ENCODE peak calls at places on chromosomes 12 and 14, in four cellular contexts. P, C, T and U are unnamed samples. For H3K4me1, the result is how much of the 10 kb centered on the place peaks cover.

GRCh38 chr12:91222746-91223145 is 40.1 kb upstream of the DCN start:
- DNase-seq in P (no peak), C (no peak), T (no peak), U (no peak)

GRCh38 chr14:51293149-51293925 is 53.3 kb downstream of the TMX1 start:
- DNase-seq in C (no peak), P (no peak), T (peak), U (no peak)

GRCh38 chr14:31057701-31058364 is 31.7 kb upstream of the STRN3 start:
- DNase-seq in C (no peak), P (no peak), T (no peak), U (no peak)

GRCh38 chr12:70032076-70032475 is 207.0 kb downstream of the MYRFL start:
- DNase-seq in C (no peak), P (no peak), T (no peak), U (no peak)

GRCh38 chr14:92144708-92145107 is 22.9 kb downstream of the CPSF2 start:
- DNase-seq in T (no peak), C (no peak), P (no peak), U (no peak)

GRCh38 chr14:76810953-76811400 is 1.7 kb downstream of the ANGEL1 start:
- DNase-seq in T (no peak), P (no peak), C (peak), U (no peak)

GRCh38 chr12:96882862-96883261 is 24.2 kb upstream of the NEDD1 start:
- DNase-seq in P (no peak), C (no peak), T (no peak), U (no peak)

GRCh38 chr12:104588048-104588942 is 131.5 kb downstream of the CHST11 start:
- DNase-seq in T (no peak), P (no peak), C (no peak), U (no peak)

GRCh38 chr12:115199831-115200230 is 515.9 kb upstream of the TBX3 start:
- DNase-seq in T (no peak), C (no peak), P (no peak), U (no peak)

GRCh38 chr12:6735448-6736191 is 11.8 kb downstream of the COPS7A start:
- DNase-seq in T (peak), C (peak), P (no peak), U (no peak)

GRCh38 chr14:101732128-101732527 is 29.4 kb upstream of the PPP2R5C start:
- DNase-seq in T (no peak), C (no peak), P (no peak), U (no peak)

GRCh38 chr12:25459541-25459951 is 93.5 kb downstream of the LMNTD1 start:
- DNase-seq in C (no peak), T (peak), P (no peak), U (peak)

GRCh38 chr12:12267801-12268200 is 957 bp upstream of the LRP6 start:
- DNase-seq in C (peak), T (no peak), P (no peak), U (no peak)

GRCh38 chr12:49689236-49689635 is 18.0 kb downstream of the FMNL3 start:
- DNase-seq in T (no peak), P (no peak), C (no peak), U (no peak)

GRCh38 chr12:30568453-30568852 is 127.2 kb downstream of the IPO8 start:
- DNase-seq in T (no peak), P (no peak), C (no peak), U (no peak)

GRCh38 chr14:89383171-89383845 is 33.7 kb downstream of the FOXN3 start:
- DNase-seq in C (no peak), T (no peak), P (no peak), U (no peak)

GRCh38 chr12:89793946-89794345 is 85.3 kb upstream of the ATP2B1 start:
- DNase-seq in C (no peak), T (no peak), P (no peak), U (no peak)

GRCh38 chr12:50732591-50732990 is 31.3 kb upstream of the ATF1 start:
- DNase-seq in P (no peak), T (no peak), C (no peak), U (no peak)

GRCh38 chr14:51862839-51863235 is 2.4 kb downstream of the GNG2 start:
- DNase-seq in P (no peak), T (no peak), C (no peak), U (no peak)

GRCh38 chr12:99049774-99050173 is 404.7 kb downstream of the APAF1 start:
- DNase-seq in C (no peak), P (no peak), T (no peak), U (no peak)

GRCh38 chr12:27303139-27304111 is 29.2 kb upstream of the BMAL2 start:
- DNase-seq in C (no peak), T (no peak), P (no peak), U (no peak)

GRCh38 chr14:99733221-99733550 is 49.1 kb downstream of the CYP46A1 start:
- DNase-seq in P (no peak), T (no peak), C (no peak), U (no peak)
- H3K4me1 ChIP-seq in P (under half), T (half or more), C (under half), U (under half)

GRCh38 chr12:46549527-46550265 is 177.1 kb upstream of the SLC38A2 start:
- DNase-seq in P (no peak), C (no peak), T (no peak), U (no peak)
- H3K4me1 ChIP-seq in P (under half), C (under half), T (under half), U (under half)

GRCh38 chr12:124863409-124864325 is at the start of gene SCARB1:
- DNase-seq in P (peak), C (peak), T (peak), U (peak)

GRCh38 chr12:124861492-124861891 is 2.2 kb downstream of the SCARB1 start:
- DNase-seq in P (no peak), C (no peak), T (peak), U (peak)

GRCh38 chr12:124862768-124863408 is 776 bp downstream of the SCARB1 start:
- DNase-seq in P (no peak), C (no peak), T (no peak), U (no peak)

GRCh38 chr12:124864326-124864752 is 675 bp upstream of the SCARB1 start:
- DNase-seq in P (no peak), C (no peak), T (no peak), U (no peak)

GRCh38 chr12:124861898-124862676 is 1.6 kb downstream of the SCARB1 start:
- DNase-seq in P (no peak), C (no peak), T (no peak), U (peak)
- H3K4me1 ChIP-seq in P (under half), C (under half), T (under half), U (under half)

GRCh38 chr14:93898731-93899130 is 28.4 kb upstream of the FAM181A start:
- DNase-seq in P (no peak), C (no peak), T (no peak), U (no peak)
- H3K4me1 ChIP-seq in P (under half), C (under half), T (under half), U (under half)

GRCh38 chr12:5247144-5247543 is 184.8 kb upstream of the NTF3 start:
- DNase-seq in P (no peak), T (no peak), C (no peak), U (no peak)
- H3K4me1 ChIP-seq in P (under half), T (under half), C (under half), U (under half)

DNA sequence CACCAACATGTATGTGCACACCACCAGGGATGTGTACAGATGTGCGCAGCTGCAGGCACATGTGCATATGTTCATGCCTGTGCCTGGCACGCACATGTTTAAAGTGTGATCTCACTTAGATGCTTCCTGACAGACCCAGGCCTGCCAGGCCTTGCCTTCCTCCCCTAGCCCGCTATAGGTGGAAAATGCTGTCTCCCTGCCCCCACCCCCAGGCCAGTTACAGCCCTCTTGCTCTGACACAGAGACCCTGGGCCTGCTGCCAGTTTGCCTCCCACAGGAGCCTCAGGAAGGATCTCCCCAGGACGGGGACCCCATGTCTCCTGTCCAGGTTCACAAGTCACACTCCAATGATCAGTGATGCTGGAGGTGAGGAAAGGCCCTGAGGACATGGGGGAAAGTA is 21.6 kb downstream of the FIGNL2 start:
- DNase-seq in P (no peak), C (no peak), T (no peak), U (no peak)
- H3K4me1 ChIP-seq in P (under half), C (under half), T (under half), U (under half)

DNA sequence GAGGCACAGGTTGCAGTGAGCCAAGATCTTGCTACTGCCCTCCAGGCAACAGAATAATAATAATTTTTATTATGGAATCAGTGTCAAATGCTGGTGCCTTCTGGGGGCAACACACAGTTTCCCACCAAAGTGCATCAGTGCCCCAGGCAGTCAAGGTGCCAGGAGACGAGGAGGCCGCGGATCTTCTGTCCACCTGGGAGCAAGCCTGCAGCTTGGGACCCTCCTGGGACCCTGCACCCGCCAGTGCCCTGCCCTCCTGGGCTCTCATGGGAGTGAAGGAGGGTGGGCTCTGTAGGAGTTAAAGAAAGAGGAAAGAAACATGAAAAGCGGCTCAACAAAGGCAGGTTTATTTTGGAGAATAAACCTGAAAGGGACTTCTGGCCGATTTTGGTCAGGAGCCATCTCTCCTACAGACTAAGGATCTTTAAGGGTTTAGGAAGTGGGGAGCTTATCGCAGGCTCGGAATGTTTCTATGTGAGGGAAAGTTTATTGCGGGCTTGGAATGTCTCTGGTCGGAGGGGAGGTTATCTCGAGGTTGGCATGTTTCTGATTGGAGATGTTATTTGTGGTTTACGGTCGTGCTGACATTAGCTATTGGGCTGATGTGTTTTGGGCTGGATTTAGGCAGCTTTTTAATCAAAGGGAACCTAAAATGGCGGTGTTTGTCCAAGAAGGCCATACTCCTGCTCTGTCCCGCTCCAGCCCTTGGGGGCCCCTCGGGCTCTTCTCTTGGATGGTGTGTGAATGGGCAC is 1.1 kb upstream of the ASPG start:
- DNase-seq in C (no peak), T (no peak), P (no peak), U (no peak)
- H3K4me1 ChIP-seq in C (under half), T (half or more), P (under half), U (under half)